ENCODE peak calls at places on chromosomes 3 and 15, in four cellular contexts. Z, I, K and O are unnamed samples.

GRCh38 chr3:141184430-141184829 is 47.2 kb upstream of the PXYLP1 start:
- DNase-seq in Z (no peak), I (no peak), K (no peak), O (no peak)

GRCh38 chr3:82044918-82045715 is 283.7 kb upstream of the GBE1 start:
- DNase-seq in Z (no peak), I (no peak), K (no peak), O (no peak)

GRCh38 chr3:21326704-21327103 is 424.3 kb downstream of the ZNF385D start:
- DNase-seq in Z (no peak), I (no peak), K (no peak), O (no peak)

GRCh38 chr15:25093455-25094029 is 138.8 kb downstream of the SNRPN start:
- DNase-seq in Z (no peak), I (no peak), K (no peak), O (no peak)

GRCh38 chr3:155083313-155083905 is 3.3 kb downstream of the MME start:
- DNase-seq in Z (no peak), I (no peak), K (no peak), O (no peak)

GRCh38 chr3:124172846-124173245 is 180.9 kb upstream of the ROPN1 start:
- DNase-seq in Z (no peak), I (no peak), K (no peak), O (no peak)

GRCh38 chr3:25074151-25074550 is 353.9 kb upstream of the RARB start:
- DNase-seq in Z (no peak), I (no peak), K (no peak), O (no peak)

GRCh38 chr15:89444855-89445254 is 51.5 kb downstream of the RHCG start:
- DNase-seq in Z (no peak), I (no peak), K (no peak), O (no peak)

GRCh38 chr3:157082305-157082981 is 77.5 kb downstream of the CCNL1 start:
- DNase-seq in Z (no peak), I (no peak), K (no peak), O (no peak)

GRCh38 chr3:184227481-184227935 is 1.9 kb upstream of the VWA5B2 start:
- DNase-seq in Z (peak), I (no peak), K (no peak), O (no peak)

GRCh38 chr3:104133630-104134029 is 1233.1 kb upstream of the ALCAM start:
- DNase-seq in Z (no peak), I (no peak), K (no peak), O (peak)
- TF ChIP-seq SUZ12 in Z (no peak), I (no peak), K (no peak), O (no peak)

DNA sequence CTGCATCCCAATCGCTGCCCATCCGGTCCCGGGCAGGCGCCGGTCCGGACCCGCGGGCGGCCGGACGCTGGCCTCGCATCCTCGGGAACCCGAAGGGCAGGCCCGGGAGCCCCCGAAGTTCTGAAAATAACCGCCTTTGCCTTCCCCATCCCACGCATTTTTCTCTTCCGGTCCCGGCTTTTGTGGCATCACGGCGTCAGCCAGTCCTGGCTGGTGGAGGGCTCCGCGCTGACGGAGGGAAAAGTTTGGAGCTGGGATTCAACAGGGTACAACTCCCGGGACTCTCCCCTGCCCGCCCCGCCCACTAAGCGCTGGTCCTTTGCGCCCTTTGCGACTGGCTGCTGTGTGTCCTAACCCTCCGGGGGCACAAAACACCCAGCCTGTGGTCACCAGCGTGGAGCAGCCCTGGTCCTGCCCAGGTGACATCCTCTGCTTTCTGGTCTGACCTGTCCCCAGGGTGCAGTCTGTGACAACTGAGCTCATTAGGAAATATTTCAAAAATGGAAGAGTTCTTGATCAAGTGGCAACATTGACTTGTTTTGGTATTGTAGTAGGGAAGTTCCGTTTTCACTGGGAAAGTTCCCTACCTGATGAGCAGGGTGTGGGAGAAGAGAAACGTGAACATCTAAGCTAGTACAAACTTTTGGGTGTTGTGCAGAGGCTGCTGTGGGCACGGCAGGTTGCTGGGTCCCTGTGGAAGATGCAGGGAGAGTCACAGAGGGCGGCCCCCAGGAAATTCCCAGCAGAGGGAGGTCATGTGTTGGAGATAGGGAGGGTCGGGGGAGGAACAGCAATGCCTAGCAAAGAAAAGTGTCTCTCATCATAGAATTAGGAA is 754 bp downstream of the ARNT2 start:
- DNase-seq in Z (no peak), I (no peak), K (no peak), O (no peak)
- H3K4me3 ChIP-seq in Z (peak), I (no peak), K (peak), O (peak)

GRCh38 chr3:122031123-122031468 is 9.0 kb upstream of the ILDR1 start:
- DNase-seq in Z (no peak), I (no peak), K (no peak), O (no peak)

GRCh38 chr3:122025296-122025695 is 3.2 kb upstream of the ILDR1 start:
- DNase-seq in Z (no peak), I (peak), K (no peak), O (no peak)

GRCh38 chr3:122033018-122033417 is 11.0 kb upstream of the ILDR1 start:
- DNase-seq in Z (no peak), I (no peak), K (no peak), O (no peak)

GRCh38 chr3:122024800-122025199 is 2.8 kb upstream of the ILDR1 start:
- DNase-seq in Z (no peak), I (no peak), K (no peak), O (no peak)

GRCh38 chr3:122030381-122031122 is 8.5 kb upstream of the ILDR1 start:
- DNase-seq in Z (no peak), I (peak), K (no peak), O (peak)
- TF ChIP-seq SUZ12 in Z (no peak), I (no peak), K (no peak), O (no peak)

DNA sequence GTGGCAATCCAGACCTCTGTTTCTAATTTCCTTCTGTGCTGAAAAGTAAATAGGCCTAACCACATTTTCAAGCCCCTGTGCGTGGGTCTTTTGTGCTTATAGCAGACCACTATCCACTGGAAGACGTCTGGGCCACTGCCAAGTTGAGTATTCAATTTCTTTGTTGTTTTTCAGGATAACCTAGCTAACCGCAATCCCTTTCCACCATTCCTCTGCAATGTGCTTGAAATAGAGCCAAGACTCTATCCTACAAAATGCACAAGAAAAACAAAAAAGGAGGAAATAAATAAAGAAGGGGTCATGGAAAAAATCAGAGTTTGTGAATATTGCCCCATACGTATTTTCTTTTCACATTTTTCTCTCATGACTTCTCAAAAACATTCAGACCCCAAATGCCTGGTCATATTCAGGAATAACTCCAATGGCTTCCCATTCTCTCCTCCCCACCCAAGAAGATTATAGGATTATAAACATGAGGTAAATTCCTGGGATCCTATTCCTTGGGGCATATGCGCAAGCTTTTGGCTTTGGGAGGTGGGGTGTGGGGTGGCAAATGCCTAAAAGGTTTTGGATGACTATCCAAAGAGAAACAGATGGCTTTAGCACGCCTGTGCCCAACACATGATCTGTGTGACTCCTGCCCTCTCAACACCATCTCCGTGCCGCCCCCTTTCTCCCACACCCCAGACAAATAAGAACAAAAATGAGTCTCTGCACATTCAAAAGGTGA is 217.9 kb upstream of the THBS1 start:
- DNase-seq in Z (no peak), I (no peak), K (no peak), O (no peak)
- H3K4me3 ChIP-seq in Z (no peak), I (no peak), K (no peak), O (no peak)

DNA sequence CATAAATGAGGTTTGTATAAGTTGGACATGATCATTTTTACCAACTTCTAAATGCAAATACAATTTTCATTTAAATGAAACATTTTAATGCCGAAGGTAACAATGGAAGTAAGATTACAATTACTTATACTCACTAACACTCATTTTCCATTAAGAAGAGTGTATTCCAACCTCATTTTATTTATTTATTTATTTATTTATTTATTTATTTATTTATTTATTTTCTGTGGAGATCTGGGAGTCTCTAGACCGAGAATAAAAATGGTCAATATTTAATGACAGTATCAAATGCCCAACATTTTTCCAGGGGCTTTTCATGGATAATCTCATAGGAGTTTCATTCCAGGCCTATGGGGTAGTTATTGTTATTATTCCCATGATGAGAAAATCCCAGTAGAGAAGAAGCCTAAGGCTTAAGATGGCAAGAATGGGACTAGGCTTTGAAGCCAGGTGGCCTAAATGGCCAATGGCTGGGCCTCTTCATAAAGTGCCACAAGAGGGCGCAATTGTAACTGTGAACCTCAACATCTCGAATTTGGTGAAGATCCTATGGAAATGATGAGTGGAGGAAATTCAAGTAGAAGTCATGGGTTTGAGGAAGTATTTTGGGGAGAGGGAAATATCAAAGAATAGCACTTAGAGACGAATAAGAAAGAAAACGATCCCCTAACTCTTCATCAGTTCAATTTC is 21.3 kb downstream of the VGLL3 start:
- DNase-seq in Z (peak), I (no peak), K (peak), O (peak)
- TF ChIP-seq SUZ12 in Z (no peak), I (no peak), K (no peak), O (no peak)

GRCh38 chr3:45915080-45915479 is 28.2 kb upstream of the CXCR6 start:
- DNase-seq in Z (no peak), I (no peak), K (no peak), O (no peak)

GRCh38 chr3:45910892-45911291 is 24.5 kb downstream of the CCR9 start:
- DNase-seq in Z (no peak), I (no peak), K (no peak), O (no peak)

GRCh38 chr3:45911496-45912226 is 25.3 kb downstream of the CCR9 start:
- DNase-seq in Z (no peak), I (no peak), K (no peak), O (no peak)

GRCh38 chr3:45914362-45915077 is 28.2 kb downstream of the CCR9 start:
- DNase-seq in Z (no peak), I (no peak), K (no peak), O (no peak)

GRCh38 chr3:45912435-45912834 is 26.1 kb downstream of the CCR9 start:
- DNase-seq in Z (no peak), I (no peak), K (no peak), O (no peak)
- H3K4me3 ChIP-seq in Z (no peak), I (no peak), K (no peak), O (no peak)